ENCODE peak calls at places on chromosome X, in nine cellular contexts. B is adrenal gland, E is pancreas, I is psoas muscle, T is OCI-LY7, G is endodermal cell, U is breast epithelium, Z is heart right ventricle, P is uterus. J is an unnamed sample. For H3K4me1, the result is how much of the 10 kb centered on the place peaks cover.

GRCh38 chrX:79096339-79096638 is 48.2 kb upstream of the GPR174 start:
- DNase-seq in B (no peak), E (no peak), I (no peak), T (no peak), G (no peak), U (no peak), Z (no peak), P (no peak), J (no peak)

GRCh38 chrX:24024819-24025740 is 1.9 kb downstream of the KLHL15 start:
- DNase-seq in B (peak), E (peak), I (peak), T (peak), G (peak), U (peak), Z (peak), P (peak), J (peak)

GRCh38 chrX:26352891-26353430 is 137.0 kb downstream of the MAGEB5 start:
- DNase-seq in B (no peak), E (no peak), I (no peak), T (peak), G (no peak), U (no peak), Z (no peak), P (no peak), J (no peak)

GRCh38 chrX:35115205-35115604 is 172.6 kb downstream of the FAM47B start:
- DNase-seq in B (no peak), E (no peak), I (no peak), T (no peak), G (no peak), U (no peak), Z (no peak), P (no peak), J (no peak)

GRCh38 chrX:119190736-119191282 is 45.3 kb upstream of the PGRMC1 start:
- DNase-seq in B (peak), E (no peak), I (no peak), T (no peak), G (no peak), U (no peak), Z (peak), P (no peak), J (no peak)

GRCh38 chrX:10893976-10894375 is 217.2 kb upstream of the HCCS start:
- DNase-seq in B (no peak), E (no peak), I (no peak), T (no peak), G (no peak), U (no peak), Z (no peak), P (no peak), J (no peak)

GRCh38 chrX:10074241-10074941 is 82.4 kb upstream of the CLCN4 start:
- DNase-seq in B (no peak), E (no peak), I (no peak), T (no peak), G (no peak), U (peak), Z (no peak), P (no peak), J (no peak)

GRCh38 chrX:29662101-29662500 is 553.3 kb upstream of the MAGEB2 start:
- DNase-seq in B (no peak), E (no peak), I (no peak), T (no peak), G (no peak), U (no peak), Z (no peak), P (no peak), J (no peak)

GRCh38 chrX:20159811-20160385 is 18.3 kb upstream of the EIF1AX start:
- DNase-seq in B (no peak), E (no peak), I (no peak), T (no peak), G (no peak), U (no peak), Z (no peak), P (no peak), J (no peak)

GRCh38 chrX:71936632-71937031 is 26.0 kb downstream of the NHSL2 start:
- DNase-seq in B (no peak), E (no peak), I (no peak), T (no peak), G (no peak), U (no peak), Z (no peak), P (no peak), J (no peak)

GRCh38 chrX:25344191-25344936 is 328.6 kb upstream of the ARX start:
- DNase-seq in B (peak), E (no peak), I (no peak), T (no peak), G (no peak), U (no peak), Z (no peak), P (no peak), J (no peak)

GRCh38 chrX:8049827-8050226 is 121.2 kb downstream of the VCX2 start:
- DNase-seq in B (no peak), E (no peak), I (no peak), T (no peak), G (no peak), U (no peak), Z (peak), P (no peak), J (no peak)

GRCh38 chrX:16822723-16823122 is 36.5 kb downstream of the TXLNG start:
- DNase-seq in B (no peak), E (no peak), I (no peak), T (no peak), G (no peak), U (no peak), Z (no peak), P (no peak), J (no peak)

GRCh38 chrX:15815779-15816452 is 25.6 kb downstream of the ZRSR2 start:
- DNase-seq in B (no peak), E (no peak), I (no peak), T (peak), G (peak), U (no peak), Z (no peak), P (no peak), J (no peak)

GRCh38 chrX:41619221-41619620 is 69.6 kb upstream of the GPR34 start:
- DNase-seq in B (no peak), E (no peak), I (no peak), T (no peak), G (no peak), U (no peak), Z (no peak), P (no peak), J (no peak)

GRCh38 chrX:123590842-123591491 is 141.9 kb downstream of the THOC2 start:
- DNase-seq in B (no peak), E (no peak), I (no peak), T (no peak), G (no peak), U (no peak), Z (no peak), P (no peak), J (no peak)

GRCh38 chrX:630007-630921 is at the start of gene SHOX:
- DNase-seq in B (peak), E (no peak), I (no peak), T (no peak), G (peak), U (no peak), Z (no peak), P (no peak), J (no peak)

GRCh38 chrX:2283111-2283847 is 217.5 kb downstream of the DHRSX start:
- DNase-seq in B (no peak), E (no peak), I (no peak), T (no peak), G (no peak), U (no peak), Z (no peak), P (no peak), J (no peak)

GRCh38 chrX:19955306-19955705 is 35.6 kb downstream of the BCLAF3 start:
- DNase-seq in B (no peak), E (no peak), I (no peak), T (no peak), G (no peak), U (no peak), Z (no peak), P (no peak), J (no peak)

GRCh38 chrX:129961180-129962083 is 21.0 kb upstream of the BCORL1 start:
- DNase-seq in B (peak), E (peak), I (peak), T (peak), G (peak), U (peak), Z (peak), P (no peak), J (peak)

GRCh38 chrX:20361081-20361889 is 94.6 kb upstream of the RPS6KA3 start:
- DNase-seq in B (peak), E (no peak), I (peak), T (no peak), G (no peak), U (no peak), Z (no peak), P (no peak), J (no peak)

GRCh38 chrX:115504167-115504566 is 56.8 kb upstream of the PLS3 start:
- DNase-seq in B (no peak), E (no peak), I (no peak), T (no peak), G (no peak), U (no peak), Z (no peak), P (no peak), J (no peak)

GRCh38 chrX:15471016-15471415 is 22.1 kb downstream of the PIR start:
- DNase-seq in B (peak), E (no peak), I (peak), T (peak), G (peak), U (peak), Z (peak), P (peak), J (peak)

GRCh38 chrX:24900234-24900633 is 115.5 kb downstream of the ARX start:
- DNase-seq in B (no peak), E (no peak), I (no peak), T (no peak), G (no peak), U (no peak), Z (no peak), P (no peak), J (no peak)

GRCh38 chrX:46040001-46040400 is 505.2 kb downstream of the ZNF674 start:
- DNase-seq in B (no peak), E (no peak), I (no peak), T (no peak), G (no peak), U (no peak), Z (no peak), P (no peak), J (no peak)

GRCh38 chrX:153981771-153982533 is 9.4 kb downstream of the TMEM187 start:
- DNase-seq in B (peak), E (no peak), I (peak), T (no peak), G (no peak), U (no peak), Z (no peak), P (peak), J (peak)
- H3K4me1 ChIP-seq in B (under half), E (under half), I (under half), T (under half), G (under half), U (under half), Z (under half), P (under half), J (half or more)

DNA sequence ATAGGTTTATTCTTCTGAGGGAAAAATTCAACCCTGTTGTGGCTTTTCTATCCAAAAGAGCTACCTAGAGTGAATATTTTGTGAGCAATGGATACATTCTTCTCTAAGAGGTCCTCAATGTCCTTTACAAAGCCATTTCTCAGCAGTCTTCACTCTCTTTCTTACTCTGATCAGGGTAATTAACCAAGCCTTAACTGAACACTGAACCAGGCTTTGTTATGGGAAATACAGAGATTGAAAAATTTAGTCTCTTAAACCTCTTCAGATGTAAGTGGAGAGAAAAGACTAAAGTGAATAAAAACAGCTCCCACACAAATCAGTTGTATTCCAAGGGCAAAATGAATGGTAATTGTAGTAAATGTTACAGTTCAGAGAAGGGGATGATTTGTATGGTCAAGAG is 353.5 kb downstream of the CHIC1 start:
- DNase-seq in B (no peak), E (no peak), I (no peak), T (no peak), G (no peak), U (no peak), Z (no peak), P (no peak), J (no peak)
- H3K27ac ChIP-seq in B (no peak), E (no peak), I (no peak), T (no peak), G (peak), U (no peak), Z (no peak), P (no peak), J (no peak)

GRCh38 chrX:152642931-152643525 is 5.3 kb downstream of the GABRQ start:
- DNase-seq in B (no peak), E (no peak), I (no peak), T (no peak), G (no peak), U (no peak), Z (no peak), P (no peak), J (no peak)

GRCh38 chrX:152641256-152641875 is 3.7 kb downstream of the GABRQ start:
- DNase-seq in B (no peak), E (no peak), I (no peak), T (no peak), G (peak), U (no peak), Z (no peak), P (no peak), J (no peak)

GRCh38 chrX:152640039-152640818 is 2.5 kb downstream of the GABRQ start:
- DNase-seq in B (no peak), E (no peak), I (no peak), T (no peak), G (no peak), U (no peak), Z (no peak), P (no peak), J (no peak)

GRCh38 chrX:152639426-152639825 is 1.7 kb downstream of the GABRQ start:
- DNase-seq in B (no peak), E (no peak), I (no peak), T (no peak), G (no peak), U (no peak), Z (no peak), P (no peak), J (no peak)

DNA sequence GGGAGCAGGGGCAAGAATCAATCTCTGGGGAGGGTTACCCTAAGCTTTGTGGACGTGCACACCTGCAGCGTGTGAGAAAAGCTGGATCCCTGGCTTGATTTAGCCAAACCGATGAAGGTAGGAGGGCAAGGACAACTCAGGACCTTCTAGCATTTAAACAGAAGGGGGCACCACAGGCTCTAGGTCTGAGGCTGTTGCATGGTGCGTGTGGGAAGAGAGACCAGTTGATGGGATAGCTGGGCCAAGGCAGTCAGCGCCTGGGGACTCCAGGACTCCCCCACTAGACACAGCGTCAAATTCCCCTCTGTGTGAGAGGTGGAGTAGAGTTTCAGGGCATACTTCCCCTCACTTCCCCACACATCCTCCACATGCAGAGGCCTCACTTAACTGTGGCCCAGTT is 4.3 kb downstream of the GABRQ start:
- DNase-seq in B (no peak), E (no peak), I (no peak), T (no peak), G (peak), U (no peak), Z (no peak), P (no peak), J (no peak)
- TF ChIP-seq CTCF in B (no peak), E (no peak), I (no peak), T (peak), G (peak), U (no peak), Z (no peak), P (no peak), J (no peak)

GRCh38 chrX:53284684-53285447 is 3.5 kb upstream of the IQSEC2 start:
- DNase-seq in B (peak), E (peak), I (peak), T (peak), G (peak), U (peak), Z (peak), P (peak), J (peak)

GRCh38 chrX:53283567-53283966 is 2.2 kb upstream of the IQSEC2 start:
- DNase-seq in B (no peak), E (no peak), I (no peak), T (no peak), G (no peak), U (no peak), Z (no peak), P (no peak), J (no peak)

GRCh38 chrX:53282313-53282712 is 929 bp upstream of the IQSEC2 start:
- DNase-seq in B (no peak), E (no peak), I (no peak), T (no peak), G (peak), U (no peak), Z (no peak), P (peak), J (no peak)

GRCh38 chrX:53281321-53281822 is at the start of gene IQSEC2:
- DNase-seq in B (peak), E (peak), I (peak), T (no peak), G (peak), U (peak), Z (peak), P (peak), J (no peak)

GRCh38 chrX:53283099-53283498 is 1.7 kb upstream of the IQSEC2 start:
- DNase-seq in B (no peak), E (no peak), I (no peak), T (no peak), G (no peak), U (no peak), Z (no peak), P (no peak), J (no peak)
- H3K4me1 ChIP-seq in B (under half), E (under half), I (under half), T (under half), G (under half), U (under half), Z (under half), P (under half), J (under half)

DNA sequence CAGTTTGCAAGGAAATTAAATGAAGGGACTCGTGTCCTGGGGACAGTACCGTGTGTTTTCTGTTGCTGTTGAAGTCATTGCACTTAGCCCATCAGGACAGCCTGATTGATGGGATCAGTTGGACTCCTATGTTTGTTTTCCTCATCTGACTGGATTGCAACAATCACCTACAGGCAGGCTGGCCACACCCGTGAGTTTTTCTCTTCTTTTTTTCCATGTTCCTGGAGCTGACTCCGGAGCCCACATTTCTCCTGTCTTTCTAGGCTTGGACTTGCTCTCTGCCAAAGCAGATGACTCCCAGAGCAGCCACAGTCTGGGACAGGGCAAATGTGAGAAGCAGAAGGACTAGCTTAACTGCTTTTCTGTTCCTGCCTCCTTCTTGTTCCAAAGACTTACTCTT is 38.1 kb downstream of the RTL9 start:
- DNase-seq in B (no peak), E (no peak), I (no peak), T (no peak), G (no peak), U (no peak), Z (no peak), P (no peak), J (no peak)
- H3K27ac ChIP-seq in B (no peak), E (no peak), I (no peak), T (no peak), G (no peak), U (no peak), Z (no peak), P (no peak), J (no peak)

GRCh38 chrX:109399831-109400230 is 82.1 kb downstream of the GUCY2F start:
- DNase-seq in B (no peak), E (no peak), I (no peak), T (no peak), G (peak), U (no peak), Z (no peak), P (no peak), J (no peak)
- TF ChIP-seq CTCF in B (no peak), E (no peak), I (no peak), T (no peak), G (no peak), U (no peak), Z (no peak), P (no peak), J (no peak)

J was measured in CD8-positive, alpha-beta T cell.